ENCODE peak calls at places on chromosomes 12 and 14, in six cellular contexts. G is IMR-90, Q is A549, Y is K562, D is HepG2, F is GM12878. H is an unnamed sample.

GRCh38 chr12:34396006-34396860 is 373.9 kb downstream of the ALG10 start:
- DNase-seq in Y (no peak), F (no peak), D (no peak), G (no peak), Q (no peak), H (peak; percentile 1)

GRCh38 chr14:103676881-103677675 is 38.2 kb downstream of the XRCC3 start:
- DNase-seq in G (no peak), Q (no peak), D (no peak), Y (no peak), F (no peak), H (no peak)

GRCh38 chr12:131613186-131613585 is 97.7 kb upstream of the SFSWAP start:
- DNase-seq in F (no peak), D (no peak), Q (no peak), G (no peak), Y (no peak), H (no peak)

GRCh38 chr12:13121568-13121967 is 18.1 kb upstream of the GSG1 start:
- DNase-seq in F (no peak), Y (no peak), G (no peak), Q (no peak), D (no peak), H (no peak)

GRCh38 chr12:39619660-39620433 is at the start of gene ABCD2:
- DNase-seq in G (peak; percentile 58), F (peak; percentile 97), D (peak; percentile 32), Q (peak; percentile 49), Y (peak; percentile 63), H (peak; percentile 73)

GRCh38 chr14:61511558-61511924 is 183.8 kb upstream of the HIF1A start:
- DNase-seq in Y (no peak), F (no peak), G (no peak), D (no peak), Q (no peak), H (no peak)

GRCh38 chr12:119375619-119376018 is 41.1 kb downstream of the CCDC60 start:
- DNase-seq in Y (no peak), Q (no peak), G (no peak), D (no peak), F (peak; percentile 47), H (no peak)

GRCh38 chr14:76599556-76599955 is 161.7 kb upstream of the VASH1 start:
- DNase-seq in F (no peak), D (no peak), Q (no peak), Y (no peak), G (no peak), H (no peak)

GRCh38 chr14:38808734-38809455 is 294.1 kb downstream of the SEC23A start:
- DNase-seq in F (no peak), G (no peak), Y (peak; percentile 0), D (peak; percentile 21), Q (no peak), H (no peak)

GRCh38 chr14:72616294-72616693 is 277.6 kb downstream of the DPF3 start:
- DNase-seq in D (no peak), G (peak; percentile 91), Y (no peak), F (no peak), Q (no peak), H (no peak)

GRCh38 chr14:32826404-32827082 is 112.1 kb upstream of the NPAS3 start:
- DNase-seq in D (no peak), F (no peak), Y (no peak), Q (no peak), G (no peak), H (peak; percentile 25)

GRCh38 chr14:74621556-74621955 is 9.5 kb upstream of the LTBP2 start:
- DNase-seq in Q (no peak), D (no peak), F (no peak), Y (no peak), G (no peak), H (no peak)

GRCh38 chr14:101657372-101657771 is 96.1 kb downstream of the DIO3 start:
- DNase-seq in G (no peak), D (no peak), Y (no peak), F (no peak), Q (no peak), H (no peak)

GRCh38 chr12:114691810-114692557 is 8.0 kb upstream of the TBX3 start:
- DNase-seq in Y (no peak), D (no peak), F (no peak), Q (no peak), G (no peak), H (peak; percentile 11)

GRCh38 chr12:121427556-121428055 is 27.7 kb downstream of the RNF34 start:
- DNase-seq in D (no peak), Q (no peak), F (no peak), Y (no peak), G (no peak), H (no peak)

GRCh38 chr12:121424632-121424992 is 24.7 kb downstream of the RNF34 start:
- DNase-seq in Y (no peak), G (no peak), D (no peak), Q (no peak), F (no peak), H (no peak)

GRCh38 chr12:121420109-121420508 is 20.2 kb downstream of the RNF34 start:
- DNase-seq in D (no peak), Q (no peak), F (no peak), Y (no peak), G (no peak), H (no peak)

GRCh38 chr12:121423253-121423652 is 23.3 kb downstream of the RNF34 start:
- DNase-seq in D (no peak), F (no peak), Q (no peak), G (no peak), Y (no peak), H (no peak)

GRCh38 chr12:121423682-121424631 is 24.0 kb downstream of the RNF34 start:
- DNase-seq in Q (no peak), G (peak; percentile 38), Y (no peak), F (no peak), D (no peak), H (no peak)
- TF ChIP-seq SMC3 in Q (no peak), G (no peak), Y (no peak), F (no peak), D (no peak), H (no peak)

GRCh38 chr12:95590775-95591174 is 39.5 kb upstream of the USP44 start:
- DNase-seq in F (no peak), Y (no peak), D (no peak), G (no peak), Q (no peak), H (no peak)
- TF ChIP-seq SMC3 in F (no peak), Y (no peak), D (no peak), G (no peak), Q (no peak), H (no peak)

GRCh38 chr14:21536395-21537087 is 10.4 kb upstream of the SALL2 start:
- DNase-seq in F (no peak), G (no peak), Q (no peak), D (no peak), Y (no peak), H (no peak)
- TF ChIP-seq SMC3 in F (no peak), G (no peak), Q (no peak), D (no peak), Y (no peak), H (no peak)

GRCh38 chr12:56935752-56936151 is 1.5 kb upstream of the SDR9C7 start:
- DNase-seq in D (no peak), F (no peak), Q (no peak), Y (peak; percentile 17), G (no peak), H (no peak)

GRCh38 chr12:56932146-56932545 is 2.1 kb downstream of the SDR9C7 start:
- DNase-seq in Y (peak; percentile 18), Q (no peak), G (no peak), F (no peak), D (no peak), H (no peak)

GRCh38 chr12:56933826-56934625 is at the start of gene SDR9C7:
- DNase-seq in F (no peak), Y (no peak), G (no peak), D (no peak), Q (no peak), H (no peak)

GRCh38 chr12:56932867-56933266 is 1.3 kb downstream of the SDR9C7 start:
- DNase-seq in Q (no peak), D (no peak), G (no peak), Y (peak; percentile 40), F (no peak), H (no peak)

GRCh38 chr12:56935157-56935556 is 949 bp upstream of the SDR9C7 start:
- DNase-seq in Y (no peak), F (no peak), D (no peak), G (no peak), Q (no peak), H (no peak)
- TF ChIP-seq SMC3 in Y (no peak), F (no peak), D (no peak), G (no peak), Q (no peak), H (no peak)

GRCh38 chr12:93011100-93011499 is 82.0 kb upstream of the EEA1 start:
- DNase-seq in D (no peak), Y (no peak), G (no peak), Q (no peak), F (no peak), H (no peak)
- TF ChIP-seq SMC3 in D (no peak), Y (no peak), G (no peak), Q (no peak), F (no peak), H (no peak)

DNA sequence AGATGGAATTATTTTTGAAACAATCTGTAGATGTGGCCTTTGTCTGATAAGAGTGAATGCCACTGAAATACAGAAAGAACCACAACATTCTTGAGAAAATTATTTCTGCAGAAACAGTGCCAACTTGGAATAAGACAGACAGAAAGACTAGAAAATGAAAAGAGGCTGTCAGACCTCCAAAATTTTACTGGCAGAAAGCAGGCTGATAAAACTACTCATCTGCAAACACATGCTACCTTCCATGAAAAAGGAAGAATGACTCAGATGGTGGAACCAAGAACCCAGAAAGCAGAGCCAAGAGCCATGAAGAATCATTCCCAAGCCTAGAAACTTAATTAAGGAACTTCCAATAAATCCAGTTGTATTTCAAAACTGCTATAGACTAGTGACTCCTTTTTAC is 31.9 kb upstream of the OSBPL8 start:
- DNase-seq in Y (no peak), F (no peak), D (no peak), G (peak; percentile 48), Q (no peak), H (no peak)
- TF ChIP-seq SMC3 in Y (no peak), F (no peak), D (no peak), G (no peak), Q (no peak), H (no peak)

DNA sequence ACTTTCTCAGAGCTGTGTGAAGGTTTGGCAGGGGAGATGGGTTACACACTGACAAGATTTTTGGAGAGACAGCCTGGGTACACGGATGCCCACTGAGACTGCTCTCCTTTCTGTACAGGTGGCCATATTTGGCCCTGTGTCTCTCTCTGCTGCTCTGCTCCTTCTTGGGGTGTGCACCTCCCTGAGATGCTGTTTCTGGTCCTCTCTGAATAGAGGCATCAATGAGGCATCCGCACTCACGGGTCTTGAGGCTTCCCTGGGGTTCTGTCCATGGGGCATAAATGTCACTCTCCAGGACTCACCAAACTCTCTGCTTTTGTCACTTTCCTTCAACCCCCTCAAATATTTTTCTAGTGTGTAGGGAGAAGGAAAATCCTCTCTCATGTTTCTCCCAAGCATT is 77.5 kb downstream of the TTC8 start:
- DNase-seq in Y (no peak), F (no peak), G (no peak), D (no peak), Q (no peak), H (no peak)
- TF ChIP-seq SMC3 in Y (no peak), F (no peak), G (no peak), D (no peak), Q (no peak), H (no peak)

DNA sequence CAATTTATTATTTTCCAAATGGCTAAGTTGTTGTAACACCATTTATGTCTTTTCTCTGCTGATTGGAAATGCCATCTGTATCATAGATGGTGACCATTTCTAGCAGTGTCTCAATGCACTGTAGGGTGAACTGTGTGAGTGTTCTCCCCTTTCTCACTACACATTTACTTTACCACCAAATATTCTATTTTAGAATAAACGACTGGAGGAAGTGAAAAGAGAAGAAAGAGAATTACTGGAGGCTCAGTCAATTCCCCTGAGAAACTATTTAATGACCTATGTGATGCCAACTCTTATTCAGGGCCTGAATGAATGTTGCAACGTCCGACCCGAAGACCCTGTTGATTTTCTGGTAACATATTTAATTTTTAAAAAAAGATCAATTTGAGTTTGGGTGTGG is 15.5 kb upstream of the PAPOLA start:
- DNase-seq in D (no peak), Y (no peak), F (no peak), Q (no peak), G (no peak), H (no peak)
- TF ChIP-seq SMC3 in D (no peak), Y (no peak), F (no peak), Q (no peak), G (no peak), H (no peak)